ENCODE peak calls at places on chromosomes 4 and X, in ten cellular contexts. E, W, U, Q, M, N, S, Y, X and G are unnamed samples.

GRCh38 chr4:143768007-143768591 is 67.6 kb upstream of the FREM3 start:
- DNase-seq in U (peak), X (no peak), Q (no peak), S (peak), W (peak), E (no peak), N (no peak), M (peak), Y (no peak), G (peak)

GRCh38 chr4:61583696-61584095 is 383.6 kb downstream of the ADGRL3 start:
- DNase-seq in Y (no peak), W (no peak), E (no peak), U (peak), X (no peak), M (peak), Q (no peak), S (peak), N (no peak), G (peak)

GRCh38 chr4:89839558-89839957 is 2.6 kb upstream of the SNCA start:
- DNase-seq in X (no peak), S (no peak), M (no peak), E (no peak), U (no peak), Y (no peak), N (no peak), Q (no peak), W (no peak), G (no peak)

GRCh38 chr4:83191026-83191425 is 76.5 kb upstream of the PLAC8 start:
- DNase-seq in E (no peak), W (no peak), U (no peak), S (no peak), Y (no peak), N (no peak), M (no peak), X (no peak), Q (no peak), G (no peak)

GRCh38 chr4:151238477-151238876 is 38.5 kb upstream of the PRSS48 start:
- DNase-seq in X (no peak), S (peak), U (peak), N (no peak), W (no peak), M (no peak), Y (no peak), Q (no peak), E (no peak), G (peak)

GRCh38 chr4:55124337-55125076 is 888 bp downstream of the KDR start:
- DNase-seq in M (no peak), X (no peak), Y (no peak), W (no peak), S (no peak), E (no peak), U (peak), Q (no peak), N (peak), G (peak)

GRCh38 chr4:110622841-110623709 is at the start of gene PITX2:
- DNase-seq in M (peak), X (peak), Q (no peak), S (no peak), U (peak), W (no peak), E (peak), Y (no peak), N (peak), G (peak)

GRCh38 chr4:109026588-109026987 is 263.7 kb upstream of the ETNPPL start:
- DNase-seq in W (no peak), E (no peak), M (no peak), Y (no peak), N (no peak), Q (no peak), S (no peak), U (peak), X (no peak), G (no peak)

GRCh38 chrX:103628386-103629290 is at the start of gene TCEAL1:
- DNase-seq in M (peak), U (peak), E (peak), W (peak), N (peak), X (peak), S (peak), Q (peak), Y (no peak), G (peak)

GRCh38 chrX:101230636-101231035 is 11.1 kb downstream of the DRP2 start:
- DNase-seq in N (no peak), W (no peak), X (no peak), S (no peak), M (peak), U (no peak), Y (no peak), E (no peak), Q (no peak), G (no peak)

GRCh38 chrX:133645251-133645650 is 230.0 kb upstream of the GPC4 start:
- DNase-seq in X (no peak), N (no peak), M (no peak), Q (no peak), E (no peak), W (no peak), U (peak), S (no peak), Y (no peak), G (peak)

GRCh38 chrX:130028196-130028595 is 45.8 kb downstream of the BCORL1 start:
- DNase-seq in U (peak), S (peak), M (peak), N (peak), Q (peak), X (no peak), Y (no peak), E (no peak), W (peak), G (peak)

GRCh38 chr4:80538276-80538926 is 202.9 kb downstream of the CFAP299 start:
- DNase-seq in U (no peak), M (peak), X (no peak), S (no peak), E (no peak), Y (no peak), N (no peak), Q (no peak), W (no peak), G (peak)

GRCh38 chr4:22090655-22091350 is 142.2 kb upstream of the KCNIP4 start:
- DNase-seq in U (peak), Q (no peak), Y (no peak), X (no peak), W (no peak), S (no peak), E (no peak), N (no peak), M (peak), G (peak)

GRCh38 chrX:43510194-43510593 is 145.9 kb upstream of the MAOA start:
- DNase-seq in Q (no peak), N (no peak), U (no peak), S (no peak), W (no peak), M (no peak), Y (no peak), E (no peak), X (no peak), G (no peak)

GRCh38 chr4:101806914-101807313 is 16.4 kb downstream of the BANK1 start:
- DNase-seq in Q (no peak), W (peak), N (no peak), E (peak), U (peak), S (peak), M (peak), Y (no peak), X (no peak), G (peak)

GRCh38 chrX:10350221-10350620 is 193.4 kb downstream of the CLCN4 start:
- DNase-seq in W (no peak), M (no peak), U (no peak), Q (no peak), E (no peak), S (no peak), N (no peak), Y (no peak), X (no peak), G (no peak)

GRCh38 chrX:45070116-45071007 is 130.3 kb downstream of the DIPK2B start:
- DNase-seq in U (peak), S (peak), W (peak), N (no peak), Q (no peak), X (no peak), M (peak), Y (no peak), E (no peak), G (peak)

GRCh38 chrX:125293792-125294780 is 25.6 kb upstream of the TEX13C start:
- DNase-seq in U (no peak), E (no peak), Q (no peak), X (no peak), S (peak), N (no peak), W (no peak), M (peak), Y (no peak), G (no peak)

GRCh38 chr4:70991596-70991995 is 1.9 kb upstream of the DCK start:
- DNase-seq in M (no peak), S (no peak), Q (no peak), X (no peak), E (no peak), N (no peak), Y (no peak), U (no peak), W (no peak), G (no peak)

GRCh38 chr4:1798530-1799363 is 5.7 kb downstream of the FGFR3 start:
- DNase-seq in S (no peak), Y (no peak), E (no peak), U (no peak), N (no peak), W (no peak), X (no peak), Q (no peak), M (no peak), G (no peak)

GRCh38 chr4:15001248-15001824 is 945 bp upstream of the CPEB2 start:
- DNase-seq in N (peak), X (peak), Q (peak), M (peak), E (peak), U (peak), S (peak), Y (no peak), W (peak), G (peak)

GRCh38 chr4:104967034-104967401 is 179.7 kb upstream of the TET2 start:
- DNase-seq in S (no peak), E (no peak), U (no peak), Q (no peak), Y (peak), W (no peak), N (no peak), X (no peak), M (no peak), G (no peak)

GRCh38 chr4:17027495-17027894 is 129.1 kb upstream of the LDB2 start:
- DNase-seq in M (peak), E (no peak), Y (no peak), S (peak), U (peak), N (no peak), Q (no peak), W (peak), X (no peak), G (peak)

GRCh38 chr4:19304028-19304427 is 947.7 kb upstream of the SLIT2 start:
- DNase-seq in E (no peak), S (no peak), Y (no peak), U (no peak), N (no peak), X (no peak), W (no peak), Q (no peak), M (peak), G (no peak)

GRCh38 chr4:113935190-113935589 is 44.3 kb downstream of the ARSJ start:
- DNase-seq in Q (no peak), X (no peak), N (no peak), W (no peak), E (no peak), M (peak), U (peak), S (no peak), Y (no peak), G (no peak)

GRCh38 chr4:150664935-150665334 is 83.0 kb downstream of the MAB21L2 start:
- DNase-seq in N (no peak), W (peak), X (no peak), U (peak), Q (no peak), M (peak), Y (no peak), E (no peak), S (peak), G (peak)

GRCh38 chr4:76741663-76742020 is 156.3 kb downstream of the SOWAHB start:
- DNase-seq in Q (no peak), U (no peak), Y (no peak), W (no peak), M (no peak), N (no peak), S (no peak), X (no peak), E (no peak), G (no peak)

GRCh38 chr4:114417214-114417613 is 181.4 kb upstream of the UGT8 start:
- DNase-seq in M (peak), N (no peak), Y (no peak), X (no peak), U (no peak), W (peak), E (peak), S (no peak), Q (no peak), G (no peak)

GRCh38 chr4:74969507-74970474 is 36.9 kb downstream of the PARM1 start:
- DNase-seq in Y (no peak), W (peak), N (peak), S (peak), E (no peak), U (peak), Q (no peak), X (peak), M (no peak), G (peak)

GRCh38 chr4:189084671-189085070 is 856.0 kb upstream of the FRG1 start:
- DNase-seq in S (peak), Q (no peak), N (peak), M (peak), X (no peak), U (no peak), E (no peak), Y (no peak), W (no peak), G (no peak)
- TF ChIP-seq CTCF in S (no peak), Q (no peak), N (peak), M (no peak), X (no peak), U (no peak), E (no peak), Y (no peak), W (no peak), G (no peak)

DNA sequence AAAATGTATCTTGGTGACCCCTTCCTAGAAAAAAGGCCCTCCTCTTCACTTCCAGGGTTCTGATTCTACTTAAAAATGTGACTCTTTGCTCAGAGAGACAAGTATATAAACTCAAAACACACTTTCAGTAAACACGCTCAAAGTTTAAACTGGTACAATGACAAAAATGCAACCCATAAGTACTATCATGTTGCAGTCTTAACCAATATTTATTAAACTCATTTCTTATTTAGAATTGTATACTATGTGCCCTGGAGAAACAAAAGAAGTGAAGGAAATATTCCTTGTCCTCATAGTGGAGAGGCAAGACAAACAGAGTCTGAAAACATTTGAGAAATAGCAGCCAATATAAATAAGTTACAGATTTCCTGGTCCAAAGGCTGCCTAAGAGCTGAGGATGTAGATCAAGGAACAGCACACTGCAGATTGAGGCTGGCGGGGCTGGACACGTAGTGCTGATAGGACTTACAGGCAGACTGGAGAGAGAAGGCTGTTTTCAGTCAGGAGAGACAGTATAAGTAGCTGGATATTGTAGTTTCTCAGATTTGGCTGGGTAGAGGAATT is 39.1 kb upstream of the ANXA3 start:
- DNase-seq in U (peak), S (no peak), E (no peak), X (no peak), N (no peak), M (no peak), Y (peak), Q (no peak), W (no peak), G (peak)
- TF ChIP-seq CTCF in U (no peak), S (no peak), E (no peak), X (no peak), N (no peak), M (no peak), Y (no peak), Q (no peak), W (no peak), G (no peak)

GRCh38 chr4:120506536-120506935 is 416.0 kb downstream of the PRDM5 start:
- DNase-seq in N (no peak), U (no peak), M (no peak), Y (no peak), Q (no peak), W (no peak), E (no peak), X (no peak), S (no peak), G (no peak)

GRCh38 chr4:120509719-120510118 is 412.8 kb downstream of the PRDM5 start:
- DNase-seq in X (no peak), W (no peak), M (no peak), S (no peak), U (no peak), Y (no peak), Q (no peak), E (no peak), N (peak), G (no peak)

GRCh38 chr4:120509222-120509621 is 413.3 kb downstream of the PRDM5 start:
- DNase-seq in X (no peak), U (no peak), Y (no peak), N (peak), E (no peak), S (no peak), M (no peak), W (no peak), Q (no peak), G (no peak)
- TF ChIP-seq CTCF in X (no peak), U (no peak), Y (no peak), N (no peak), E (no peak), S (no peak), M (no peak), W (no peak), Q (no peak), G (no peak)

GRCh38 chr4:13540446-13541175 is 3.7 kb downstream of the NKX3-2 start:
- DNase-seq in W (no peak), X (no peak), N (peak), M (no peak), Q (no peak), E (peak), U (no peak), S (no peak), Y (no peak), G (no peak)
- TF ChIP-seq CTCF in W (no peak), X (no peak), N (no peak), M (no peak), Q (no peak), E (no peak), U (no peak), S (no peak), Y (no peak), G (no peak)